ENCODE peak calls at places on chromosomes 1 and 21, in nine cellular contexts. S, I, J, K, Q, U, V, T and M are unnamed samples.
A peak's percentile ranks its signal among the peaks of the same experiment; 100 is the strongest.

GRCh38 chr1:61636814-61637213 is 88.1 kb downstream of the TM2D1 start:
- DNase-seq in I (peak; percentile 8), T (no peak), K (no peak), U (no peak), Q (no peak), J (no peak), V (no peak), S (no peak), M (no peak)

GRCh38 chr21:16124397-16125130 is 394.8 kb downstream of the USP25 start:
- DNase-seq in S (no peak), V (no peak), Q (no peak), T (no peak), J (peak; percentile 95), K (peak; percentile 91), I (peak; percentile 87), U (no peak), M (no peak)

GRCh38 chr21:16775056-16775455 is 737.8 kb upstream of the CXADR start:
- DNase-seq in T (no peak), S (no peak), J (no peak), I (no peak), Q (no peak), U (peak; percentile 51), V (peak; percentile 23), K (no peak), M (no peak)

GRCh38 chr1:119725626-119726025 is 13.9 kb downstream of the PHGDH start:
- DNase-seq in U (no peak), T (no peak), J (no peak), V (no peak), K (no peak), S (no peak), Q (no peak), I (no peak), M (no peak)

GRCh38 chr1:216851073-216851472 is 127.8 kb upstream of the ESRRG start:
- DNase-seq in T (no peak), Q (no peak), K (no peak), S (no peak), J (no peak), U (no peak), I (no peak), V (no peak), M (no peak)

GRCh38 chr1:28067523-28068090 is 20.8 kb downstream of the EYA3 start:
- DNase-seq in I (peak; percentile 32), S (no peak), U (no peak), V (no peak), J (peak; percentile 36), Q (no peak), T (no peak), K (no peak), M (no peak)

GRCh38 chr1:86756062-86756406 is 51.7 kb downstream of the SH3GLB1 start:
- DNase-seq in I (no peak), V (no peak), U (no peak), T (no peak), K (no peak), Q (no peak), J (no peak), S (no peak), M (no peak)

GRCh38 chr1:155011004-155011416 is 8.4 kb downstream of the ZBTB7B start:
- DNase-seq in S (no peak), I (no peak), T (no peak), K (no peak), V (no peak), U (no peak), J (no peak), Q (no peak), M (no peak)

GRCh38 chr1:174726167-174726879 is 273.4 kb upstream of the CACYBP start:
- DNase-seq in V (no peak), J (peak; percentile 63), T (no peak), Q (no peak), S (no peak), I (peak; percentile 39), K (peak; percentile 55), U (no peak), M (peak; percentile 26)

GRCh38 chr1:24442764-24443163 is 27.2 kb downstream of the NIPAL3 start:
- DNase-seq in V (no peak), U (no peak), J (peak; percentile 40), S (no peak), I (no peak), T (peak; percentile 49), K (peak; percentile 59), Q (no peak), M (no peak)

GRCh38 chr1:210448293-210448892 is 119.7 kb downstream of the HHAT start:
- DNase-seq in V (peak; percentile 50), S (no peak), U (no peak), T (no peak), I (peak; percentile 72), J (peak; percentile 69), Q (peak; percentile 53), K (peak; percentile 70), M (peak; percentile 38)

GRCh38 chr1:229027622-229028182 is 243.2 kb upstream of the RAB4A start:
- DNase-seq in T (no peak), V (no peak), U (no peak), J (peak; percentile 75), Q (no peak), I (peak; percentile 90), S (no peak), K (peak; percentile 95), M (no peak)

GRCh38 chr21:36747815-36748381 is 49.0 kb downstream of the SIM2 start:
- DNase-seq in S (peak; percentile 57), K (peak; percentile 51), V (peak; percentile 73), U (peak; percentile 88), T (no peak), J (peak; percentile 33), Q (peak; percentile 80), I (peak; percentile 31), M (peak; percentile 86)

GRCh38 chr1:67570473-67571143 is 114.4 kb upstream of the GADD45A start:
- DNase-seq in U (no peak), T (no peak), S (no peak), I (peak; percentile 88), J (peak; percentile 98), V (no peak), K (peak; percentile 91), Q (no peak), M (no peak)

GRCh38 chr1:221712198-221712684 is 29.6 kb downstream of the DUSP10 start:
- DNase-seq in V (no peak), K (peak; percentile 60), S (no peak), U (no peak), I (peak; percentile 97), J (peak; percentile 87), Q (peak; percentile 45), T (no peak), M (peak; percentile 51)

GRCh38 chr21:34796518-34797201 is 127.9 kb downstream of the CLIC6 start:
- DNase-seq in J (no peak), Q (no peak), V (no peak), S (no peak), I (peak; percentile 60), T (no peak), U (no peak), K (no peak), M (no peak)

GRCh38 chr1:24384251-24385090 is 29.1 kb downstream of the STPG1 start:
- DNase-seq in T (peak; percentile 85), S (no peak), Q (peak; percentile 57), J (peak; percentile 83), V (no peak), I (peak; percentile 82), K (peak; percentile 37), U (no peak), M (peak; percentile 58)

GRCh38 chr21:38922474-38922873 is 116.7 kb downstream of the ETS2 start:
- DNase-seq in V (no peak), J (no peak), T (no peak), S (no peak), U (no peak), I (no peak), Q (no peak), K (no peak), M (no peak)
- TF ChIP-seq CTCF in V (no peak), J (no peak), T (no peak), S (no peak), U (no peak), I (no peak), Q (no peak), K (no peak), M (no peak)

DNA sequence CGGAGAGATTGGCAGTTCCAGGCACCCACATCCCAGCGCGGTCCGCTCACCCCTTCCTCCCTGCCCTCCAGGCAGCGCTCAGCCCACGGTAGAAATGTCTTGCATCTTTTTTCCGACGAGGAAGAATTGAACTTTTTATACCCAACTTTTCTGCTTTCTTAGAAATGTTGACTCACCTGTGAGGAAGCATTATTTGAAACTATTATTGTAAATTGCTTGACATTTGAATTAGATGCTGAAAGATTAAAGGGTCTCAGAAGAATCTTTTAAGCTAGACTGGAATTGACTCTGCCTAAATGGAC is 912 bp upstream of the SIPA1L2 start:
- DNase-seq in J (no peak), U (no peak), I (no peak), S (no peak), K (no peak), Q (no peak), V (no peak), T (no peak), M (no peak)
- TF ChIP-seq CTCF in J (no peak), U (no peak), I (no peak), S (no peak), K (no peak), Q (no peak), V (no peak), T (no peak), M (no peak)

DNA sequence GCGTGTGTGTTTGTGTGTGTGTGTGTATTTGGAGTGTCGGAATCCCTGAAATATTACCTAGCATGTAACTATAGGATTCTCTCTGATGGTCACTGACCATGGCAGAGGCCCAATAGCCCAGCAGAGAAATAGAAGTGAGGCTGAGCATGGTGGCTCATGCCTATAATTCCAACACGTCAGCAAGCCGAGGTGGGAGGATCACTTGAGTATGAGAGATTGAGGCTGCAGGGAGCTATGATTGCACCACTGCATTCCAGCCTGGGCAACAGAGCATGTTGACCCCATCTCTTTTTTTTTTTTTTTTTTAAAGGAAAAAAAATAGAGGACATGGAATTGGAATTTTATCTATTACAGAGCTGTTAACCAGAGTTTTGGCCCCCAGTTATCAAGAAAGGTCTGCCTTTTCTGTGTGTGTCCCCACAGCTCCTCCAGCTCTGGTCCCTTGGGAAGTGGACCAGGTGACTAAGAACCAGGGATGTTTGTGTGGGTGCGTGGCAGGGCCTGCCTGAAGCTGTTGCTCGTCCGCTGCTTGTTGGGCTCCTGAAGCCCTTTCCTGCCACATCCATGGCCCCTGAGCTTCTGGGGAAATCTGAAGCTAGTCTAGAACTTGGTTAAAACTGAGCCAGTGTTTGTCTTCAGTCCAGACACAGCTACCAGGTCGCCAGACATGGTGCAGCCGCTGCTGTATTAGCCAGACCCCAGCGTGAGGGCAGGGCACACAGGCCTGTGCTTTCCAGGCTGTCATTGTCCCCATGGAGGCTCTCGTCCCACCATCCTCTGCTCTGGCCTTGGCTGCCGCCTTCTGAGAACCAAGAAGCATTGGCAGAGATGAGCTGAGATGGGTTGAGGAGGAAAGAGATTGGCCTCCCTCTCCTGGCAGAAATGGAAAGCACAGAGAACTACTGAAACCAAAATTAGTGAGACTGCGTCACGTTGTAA is 25.5 kb downstream of the CAPN9 start:
- DNase-seq in I (peak; percentile 77), T (no peak), S (peak; percentile 13), K (peak; percentile 89), V (peak; percentile 62), J (peak; percentile 74), Q (no peak), U (no peak), M (no peak)
- TF ChIP-seq CTCF in I (peak; percentile 75), T (no peak), S (no peak), K (peak; percentile 71), V (peak; percentile 65), J (peak; percentile 72), Q (no peak), U (no peak), M (no peak)

DNA sequence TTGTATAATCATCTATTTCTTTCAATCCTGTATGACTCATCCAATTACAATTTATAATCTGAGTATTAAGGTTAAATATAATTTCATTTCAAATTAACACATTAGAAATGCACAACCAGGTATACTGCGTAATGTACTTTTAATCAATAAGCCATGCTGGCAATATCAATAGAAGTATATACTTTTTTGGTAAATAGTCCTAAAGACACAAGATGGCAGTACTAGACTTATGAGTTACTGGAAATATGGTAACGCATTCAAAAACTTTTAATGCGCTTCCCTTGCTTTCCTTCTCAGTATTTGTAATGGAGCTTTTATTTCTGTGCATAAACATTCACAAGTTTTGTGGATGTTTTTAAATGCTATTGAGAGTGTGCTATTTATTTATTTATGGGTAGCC is 1162.0 kb upstream of the TMPRSS15 start:
- DNase-seq in I (no peak), J (no peak), V (no peak), Q (no peak), K (no peak), T (no peak), S (no peak), U (no peak), M (no peak)
- TF ChIP-seq CTCF in I (no peak), J (no peak), V (no peak), Q (no peak), K (no peak), T (no peak), S (no peak), U (no peak), M (no peak)